ENCODE peak calls at places on chromosome 21, in five cellular contexts. K is mammary epithelial cell, W is uterus, J is OCI-LY7, P is breast epithelium. O is an unnamed sample.

GRCh38 chr21:38956791-38957571 is 151.3 kb downstream of the ETS2 start:
- DNase-seq in P (no peak), K (no peak), J (no peak), W (peak; percentile 89), O (no peak)

GRCh38 chr21:17488620-17489019 is 24.2 kb upstream of the CXADR start:
- DNase-seq in K (no peak), J (no peak), W (no peak), P (no peak), O (no peak)

GRCh38 chr21:33042812-33043211 is 17.1 kb downstream of the OLIG2 start:
- DNase-seq in P (no peak), J (no peak), W (no peak), K (peak; percentile 56), O (no peak)

GRCh38 chr21:44059710-44060109 is 47.5 kb upstream of the PWP2 start:
- DNase-seq in J (no peak), K (no peak), P (no peak), W (no peak), O (no peak)

GRCh38 chr21:41254090-41254700 is 62.4 kb upstream of the FAM3B start:
- DNase-seq in P (no peak), K (peak; percentile 11), J (no peak), W (no peak), O (no peak)

GRCh38 chr21:32844653-32845443 is 73.3 kb upstream of the PAXBP1 start:
- DNase-seq in P (no peak), K (peak; percentile 60), W (no peak), J (no peak), O (peak; percentile 33)

GRCh38 chr21:23812485-23812884 is 1794.8 kb downstream of the MRPL39 start:
- DNase-seq in W (no peak), J (no peak), P (no peak), K (no peak), O (no peak)

GRCh38 chr21:17602874-17603273 is 9.8 kb downstream of the BTG3 start:
- DNase-seq in J (no peak), W (no peak), P (no peak), K (peak; percentile 27), O (no peak)

GRCh38 chr21:18228060-18228739 is 16.4 kb upstream of the CHODL start:
- DNase-seq in W (no peak), P (no peak), J (no peak), K (no peak), O (no peak)

GRCh38 chr21:32782698-32783097 is 11.1 kb upstream of the PAXBP1 start:
- DNase-seq in P (no peak), W (no peak), K (no peak), J (no peak), O (no peak)

GRCh38 chr21:15731243-15731613 is 1.4 kb downstream of the USP25 start:
- DNase-seq in J (peak; percentile 13), K (peak; percentile 51), W (no peak), P (no peak), O (no peak)

GRCh38 chr21:41630249-41630648 is 122.3 kb upstream of the TMPRSS2 start:
- DNase-seq in P (no peak), K (peak; percentile 99), W (peak; percentile 22), J (no peak), O (peak; percentile 100)

GRCh38 chr21:18411565-18411964 is 8.0 kb upstream of the TMPRSS15 start:
- DNase-seq in J (no peak), K (no peak), P (no peak), W (no peak), O (no peak)

GRCh38 chr21:38416791-38417190 is 81.5 kb downstream of the ERG start:
- DNase-seq in W (no peak), K (no peak), P (no peak), J (no peak), O (no peak)

GRCh38 chr21:32367158-32367557 is 25.7 kb downstream of the URB1 start:
- DNase-seq in J (no peak), P (no peak), K (no peak), W (peak; percentile 53), O (no peak)

GRCh38 chr21:40136571-40136970 is 269.3 kb downstream of the PCP4 start:
- DNase-seq in P (no peak), W (no peak), K (no peak), J (no peak), O (no peak)

GRCh38 chr21:43290529-43291346 is 121.9 kb downstream of the CRYAA start:
- DNase-seq in P (no peak), W (no peak), J (peak; percentile 94), K (no peak), O (no peak)

GRCh38 chr21:41207401-41208388 is 39.7 kb downstream of the BACE2 start:
- DNase-seq in K (peak; percentile 94), J (no peak), P (no peak), W (peak; percentile 39), O (no peak)

GRCh38 chr21:41751621-41752020 is 15.2 kb downstream of the RIPK4 start:
- DNase-seq in J (no peak), K (peak; percentile 87), P (peak; percentile 66), W (no peak), O (peak; percentile 87)

GRCh38 chr21:33265664-33266049 is 510 bp upstream of the IL10RB start:
- DNase-seq in K (peak; percentile 37), W (no peak), P (no peak), J (peak; percentile 80), O (no peak)

GRCh38 chr21:29318354-29318753 is 19.6 kb downstream of the BACH1 start:
- DNase-seq in K (no peak), J (no peak), P (no peak), W (no peak), O (no peak)

GRCh38 chr21:43916691-43917514 is 51.9 kb downstream of the AGPAT3 start:
- DNase-seq in J (no peak), W (no peak), K (peak; percentile 35), P (no peak), O (no peak)

GRCh38 chr21:17789085-17789484 is 30.1 kb downstream of the C21orf91 start:
- DNase-seq in W (no peak), J (no peak), P (no peak), K (no peak), O (no peak)

GRCh38 chr21:42093991-42094417 is 22.9 kb downstream of the UMODL1 start:
- DNase-seq in W (no peak), K (peak; percentile 90), J (no peak), P (no peak), O (no peak)

GRCh38 chr21:21268061-21268471 is 269.9 kb downstream of the NCAM2 start:
- DNase-seq in W (no peak), K (no peak), P (no peak), J (no peak), O (no peak)

GRCh38 chr21:17527240-17527639 is 14.4 kb downstream of the CXADR start:
- DNase-seq in P (no peak), W (no peak), J (no peak), K (peak; percentile 32), O (no peak)

GRCh38 chr21:43832648-43833047 is 32.4 kb upstream of the AGPAT3 start:
- DNase-seq in P (no peak), K (no peak), J (no peak), W (no peak), O (no peak)

GRCh38 chr21:37149411-37149810 is 76.4 kb downstream of the TTC3 start:
- DNase-seq in J (no peak), K (peak; percentile 14), W (no peak), P (no peak), O (no peak)

GRCh38 chr21:37145635-37146111 is 72.6 kb downstream of the TTC3 start:
- DNase-seq in J (no peak), K (peak; percentile 88), P (no peak), W (no peak), O (peak; percentile 66)

DNA sequence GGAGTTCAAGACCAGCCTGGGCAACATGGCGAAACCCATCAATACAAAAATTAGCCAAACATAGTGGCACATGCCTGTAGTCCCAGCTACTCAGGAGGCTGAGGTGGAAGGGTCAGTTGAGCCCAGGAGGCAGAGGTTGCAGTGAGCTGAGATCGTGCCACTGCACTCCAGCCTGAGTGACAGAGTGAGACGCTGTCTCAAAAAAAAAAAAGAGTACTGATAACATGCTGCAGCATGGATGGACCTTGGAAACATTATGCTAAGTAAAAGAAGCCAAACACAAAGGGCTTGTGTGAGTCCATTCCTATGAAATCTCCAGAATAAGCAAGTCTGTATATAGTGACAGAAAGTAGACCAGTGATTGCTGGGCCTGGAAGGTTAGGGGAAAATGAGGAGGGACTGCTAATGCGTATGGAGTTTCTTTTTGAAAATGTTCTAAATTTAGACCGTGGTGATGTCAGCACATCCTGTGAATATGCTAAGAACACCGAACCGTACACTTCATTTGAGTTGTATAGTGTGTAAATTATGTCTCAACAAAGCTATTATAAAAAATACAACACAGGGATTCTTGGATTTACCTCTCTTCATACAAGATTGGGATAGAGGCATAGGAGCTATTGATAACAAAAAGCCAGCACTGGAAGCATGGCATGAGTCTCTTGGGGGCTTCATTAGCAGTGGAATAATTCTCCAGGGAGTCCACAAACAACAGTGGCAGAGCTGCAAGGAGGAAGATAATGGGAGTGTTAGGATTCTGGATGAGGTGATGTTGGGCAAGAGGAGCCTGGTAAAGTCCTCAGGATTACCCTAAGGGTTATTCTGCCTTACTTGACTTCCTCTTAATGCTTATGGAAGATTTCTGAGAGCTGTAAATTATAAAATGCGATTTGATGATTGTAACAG is 73.5 kb downstream of the TTC3 start:
- DNase-seq in J (no peak), P (no peak), W (no peak), K (no peak), O (no peak)
- H3K27ac ChIP-seq in J (no peak overlapping the region), P (no peak overlapping the region), W (no peak overlapping the region), K (no peak overlapping the region), O (peak overlapping the region; percentile 10)

DNA sequence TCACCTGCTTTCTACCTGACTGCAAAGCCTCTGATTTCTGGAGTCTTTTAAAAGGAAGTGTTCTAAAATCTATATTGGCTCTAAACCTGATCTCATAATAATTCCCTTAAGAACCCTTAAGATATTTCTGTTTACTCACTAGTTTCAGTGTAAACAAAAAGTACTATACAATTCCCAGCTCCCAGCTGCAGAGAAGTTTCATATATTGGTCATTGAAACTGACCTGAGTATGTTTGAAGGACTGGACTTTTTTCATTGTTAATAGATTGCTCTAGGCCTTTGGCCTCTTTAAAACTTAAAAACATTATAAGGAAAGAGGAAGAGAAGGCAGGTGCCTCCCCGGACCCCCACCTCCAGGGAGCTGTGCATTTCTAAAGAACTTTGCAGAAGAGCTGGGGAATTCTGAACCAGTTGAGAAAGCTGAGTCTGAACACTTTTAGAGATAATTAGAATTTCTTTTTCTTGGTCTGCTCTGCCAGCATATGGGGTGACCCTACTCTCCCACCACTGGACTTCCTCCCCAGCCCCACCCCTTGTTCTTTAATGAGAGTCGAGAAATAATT is 23.7 kb downstream of the CLIC6 start:
- DNase-seq in K (no peak), J (no peak), W (no peak), P (no peak), O (no peak)
- H3K27ac ChIP-seq in K (no peak overlapping the region), J (no peak overlapping the region), W (no peak overlapping the region), P (peak overlapping the region; percentile 71), O (peak overlapping the region; percentile 52)

GRCh38 chr21:26136686-26137085 is 33.9 kb downstream of the APP start:
- DNase-seq in J (no peak), K (no peak), W (no peak), P (no peak), O (no peak)

GRCh38 chr21:26137379-26138060 is 33.0 kb downstream of the APP start:
- DNase-seq in P (no peak), J (no peak), W (no peak), K (no peak), O (no peak)

GRCh38 chr21:26142363-26142762 is 28.2 kb downstream of the APP start:
- DNase-seq in W (no peak), J (no peak), P (no peak), K (no peak), O (no peak)

GRCh38 chr21:26138615-26139257 is 31.8 kb downstream of the APP start:
- DNase-seq in P (no peak), J (no peak), K (no peak), W (no peak), O (no peak)

GRCh38 chr21:26140185-26140584 is 30.4 kb downstream of the APP start:
- DNase-seq in W (peak; percentile 33), K (peak; percentile 90), P (peak; percentile 61), J (no peak), O (peak; percentile 84)
- H3K27ac ChIP-seq in W (no peak overlapping the region), K (peak overlapping the region; percentile 52), P (peak overlapping the region; percentile 70), J (no peak overlapping the region), O (peak overlapping the region; percentile 65)

GRCh38 chr21:36613064-36613463 is 85.9 kb upstream of the SIM2 start:
- DNase-seq in W (no peak), K (no peak), J (no peak), P (no peak), O (peak; percentile 5)
- H3K27ac ChIP-seq in W (no peak overlapping the region), K (no peak overlapping the region), J (no peak overlapping the region), P (no peak overlapping the region), O (no peak overlapping the region)

O was measured in epithelial cell of prostate.